ENCODE peak calls at places on chromosomes 13 and 19, in four cellular contexts. R, M, A and I are unnamed samples.

GRCh38 chr13:50412046-50412617 is 396.9 kb downstream of the KCNRG start:
- DNase-seq in A (no peak), M (no peak), R (no peak), I (no peak)

GRCh38 chr19:35468637-35469036 is 20.6 kb downstream of the FFAR2 start:
- DNase-seq in A (peak), M (peak), R (peak), I (peak)

GRCh38 chr19:55220525-55220924 is 8.0 kb downstream of the TMEM86B start:
- DNase-seq in R (peak), M (no peak), A (no peak), I (no peak)

GRCh38 chr19:53612762-53613526 is 18.9 kb upstream of the DPRX start:
- DNase-seq in M (peak), A (no peak), R (no peak), I (no peak)

GRCh38 chr13:45799451-45799850 is 52.1 kb downstream of the SIAH3 start:
- DNase-seq in A (no peak), M (no peak), R (no peak), I (no peak)

GRCh38 chr13:91400094-91400462 is 1.7 kb downstream of the GPC5 start:
- DNase-seq in R (no peak), A (no peak), M (no peak), I (no peak)

GRCh38 chr13:22134261-22134660 is 463.4 kb downstream of the FGF9 start:
- DNase-seq in A (no peak), R (no peak), M (no peak), I (no peak)

GRCh38 chr19:39701291-39701690 is 3.0 kb upstream of the LGALS14 start:
- DNase-seq in R (no peak), A (peak), M (no peak), I (no peak)

GRCh38 chr19:18596752-18597157 is 8.2 kb downstream of the REX1BD start:
- DNase-seq in A (no peak), R (peak), M (peak), I (peak)

GRCh38 chr13:58907347-58907746 is 1256.4 kb downstream of the DIAPH3 start:
- DNase-seq in A (no peak), R (no peak), M (no peak), I (no peak)

GRCh38 chr13:19596086-19596485 is 34.8 kb upstream of the TPTE2 start:
- DNase-seq in A (no peak), R (no peak), M (no peak), I (no peak)

GRCh38 chr13:75418997-75419396 is 63.0 kb downstream of the TBC1D4 start:
- DNase-seq in M (no peak), A (no peak), R (no peak), I (no peak)

DNA sequence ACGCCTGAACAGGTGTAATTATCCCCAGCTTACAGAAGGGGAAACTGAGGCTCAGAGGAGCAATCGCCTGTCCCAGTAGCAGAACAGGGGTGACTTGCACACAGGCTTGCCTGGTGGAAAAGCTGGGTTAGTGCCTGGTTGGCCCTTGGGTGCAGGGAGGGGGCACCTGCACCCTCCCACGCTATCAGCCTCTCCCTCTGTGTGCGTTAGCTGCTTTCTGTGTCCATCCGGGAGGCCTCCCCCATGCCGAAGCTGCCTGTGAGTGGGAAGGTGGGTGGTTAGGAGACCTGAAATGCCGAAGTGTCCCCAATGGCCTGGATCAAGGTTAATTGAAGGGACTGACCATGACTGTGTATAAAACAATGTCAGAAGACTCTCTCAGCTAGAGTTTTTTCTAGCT is 295.0 kb downstream of the ZNF536 start:
- DNase-seq in M (no peak), R (no peak), A (no peak), I (no peak)
- TF ChIP-seq TARDBP in M (no peak), R (no peak), A (no peak), I (no peak)

DNA sequence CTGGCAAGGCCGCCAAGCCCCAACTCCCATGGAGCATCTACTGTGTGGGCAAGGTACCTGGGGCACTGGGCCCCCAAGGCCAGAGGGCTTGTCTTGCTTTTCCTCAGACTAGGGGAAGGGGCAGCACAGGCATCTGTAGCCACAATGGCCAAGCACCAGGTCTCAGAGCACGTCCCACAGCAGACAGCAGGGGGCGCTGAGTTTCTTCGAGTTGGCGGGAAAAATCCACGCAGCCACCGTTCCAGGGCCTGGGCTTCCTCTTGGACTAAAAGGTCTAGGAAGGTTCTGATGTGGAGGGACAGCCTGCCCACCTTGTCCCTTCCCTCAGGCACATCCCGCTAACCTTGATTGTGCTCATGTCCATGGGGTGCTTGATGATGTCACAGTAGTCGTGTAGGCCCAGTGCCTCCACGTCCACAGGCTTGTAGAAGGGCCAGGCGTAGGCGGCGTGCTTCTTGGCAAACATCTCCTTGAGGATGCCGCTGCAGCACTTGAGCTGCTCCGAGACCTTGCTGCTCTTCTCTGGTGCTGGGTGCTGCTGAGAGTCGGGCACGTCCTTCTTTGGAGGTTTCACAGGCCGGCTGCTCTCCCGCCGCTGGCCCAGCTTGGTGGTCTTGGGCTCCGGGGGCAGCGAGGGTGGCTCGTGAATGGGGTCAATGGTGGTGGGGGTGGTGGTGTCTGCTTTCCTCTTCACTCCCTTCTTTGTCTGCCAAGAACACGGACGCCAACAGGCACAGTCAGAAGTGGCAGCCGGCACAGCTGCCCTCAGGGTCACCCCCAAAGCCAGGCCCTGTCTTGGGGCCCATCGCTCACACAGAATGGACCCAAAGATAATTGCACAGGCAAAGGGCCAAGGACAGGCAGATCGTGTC is 32.0 kb upstream of the EPHX3 start:
- DNase-seq in M (peak), R (peak), A (no peak), I (peak)
- TF ChIP-seq FOXM1 in M (no peak), R (no peak), A (no peak), I (no peak)

GRCh38 chr13:62320731-62321130 is 905.1 kb upstream of the PCDH20 start:
- DNase-seq in A (no peak), R (no peak), M (no peak), I (no peak)

GRCh38 chr13:62321139-62321538 is 905.5 kb upstream of the PCDH20 start:
- DNase-seq in M (no peak), A (no peak), R (no peak), I (no peak)

GRCh38 chr13:62324842-62325241 is 909.2 kb upstream of the PCDH20 start:
- DNase-seq in M (no peak), R (no peak), A (no peak), I (no peak)

GRCh38 chr13:62321895-62322294 is 906.2 kb upstream of the PCDH20 start:
- DNase-seq in M (no peak), A (no peak), R (no peak), I (no peak)

GRCh38 chr13:62320129-62320724 is 904.6 kb upstream of the PCDH20 start:
- DNase-seq in A (peak), R (no peak), M (peak), I (peak)
- TF ChIP-seq TARDBP in A (no peak), R (no peak), M (no peak), I (no peak)

GRCh38 chr13:27347373-27347772 is 76.7 kb downstream of the RASL11A start:
- DNase-seq in M (no peak), R (no peak), A (no peak), I (no peak)
- TF ChIP-seq FOXM1 in M (no peak), R (no peak), A (no peak), I (no peak)

GRCh38 chr19:10295847-10296591 is 6.3 kb downstream of the ICAM5 start:
- DNase-seq in R (no peak), M (no peak), A (no peak), I (no peak)

GRCh38 chr19:10292789-10293636 is 3.3 kb downstream of the ICAM5 start:
- DNase-seq in M (no peak), R (peak), A (no peak), I (no peak)

GRCh38 chr19:10295305-10295846 is 5.6 kb downstream of the ICAM5 start:
- DNase-seq in R (peak), M (no peak), A (no peak), I (no peak)

GRCh38 chr19:10293637-10294367 is 4.0 kb downstream of the ICAM5 start:
- DNase-seq in R (no peak), A (no peak), M (no peak), I (no peak)

DNA sequence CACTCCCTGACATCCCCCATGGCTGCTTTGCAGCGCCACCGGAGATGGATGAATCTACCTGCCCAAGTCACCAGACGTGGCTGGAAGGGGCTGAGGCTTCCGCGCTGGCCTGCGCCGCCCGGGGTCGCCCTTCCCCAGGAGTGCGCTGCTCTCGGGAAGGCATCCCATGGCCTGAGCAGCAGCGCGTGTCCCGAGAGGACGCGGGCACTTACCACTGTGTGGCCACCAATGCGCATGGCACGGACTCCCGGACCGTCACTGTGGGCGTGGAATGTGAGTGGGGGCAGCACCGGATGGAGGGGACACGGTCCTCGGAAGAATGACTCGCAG is 4.6 kb downstream of the ICAM5 start:
- DNase-seq in A (no peak), M (no peak), R (no peak), I (no peak)
- TF ChIP-seq TARDBP in A (no peak), M (no peak), R (no peak), I (no peak)

GRCh38 chr13:24146961-24147569 is 13.5 kb upstream of the SPATA13 start:
- DNase-seq in M (no peak), R (no peak), A (no peak), I (no peak)

GRCh38 chr13:24149306-24150032 is 11.1 kb upstream of the SPATA13 start:
- DNase-seq in A (no peak), M (no peak), R (no peak), I (no peak)

GRCh38 chr13:24147570-24147963 is 13.0 kb upstream of the SPATA13 start:
- DNase-seq in R (no peak), M (peak), A (no peak), I (no peak)

GRCh38 chr13:24150613-24151012 is 9.9 kb upstream of the SPATA13 start:
- DNase-seq in A (no peak), R (no peak), M (no peak), I (no peak)

DNA sequence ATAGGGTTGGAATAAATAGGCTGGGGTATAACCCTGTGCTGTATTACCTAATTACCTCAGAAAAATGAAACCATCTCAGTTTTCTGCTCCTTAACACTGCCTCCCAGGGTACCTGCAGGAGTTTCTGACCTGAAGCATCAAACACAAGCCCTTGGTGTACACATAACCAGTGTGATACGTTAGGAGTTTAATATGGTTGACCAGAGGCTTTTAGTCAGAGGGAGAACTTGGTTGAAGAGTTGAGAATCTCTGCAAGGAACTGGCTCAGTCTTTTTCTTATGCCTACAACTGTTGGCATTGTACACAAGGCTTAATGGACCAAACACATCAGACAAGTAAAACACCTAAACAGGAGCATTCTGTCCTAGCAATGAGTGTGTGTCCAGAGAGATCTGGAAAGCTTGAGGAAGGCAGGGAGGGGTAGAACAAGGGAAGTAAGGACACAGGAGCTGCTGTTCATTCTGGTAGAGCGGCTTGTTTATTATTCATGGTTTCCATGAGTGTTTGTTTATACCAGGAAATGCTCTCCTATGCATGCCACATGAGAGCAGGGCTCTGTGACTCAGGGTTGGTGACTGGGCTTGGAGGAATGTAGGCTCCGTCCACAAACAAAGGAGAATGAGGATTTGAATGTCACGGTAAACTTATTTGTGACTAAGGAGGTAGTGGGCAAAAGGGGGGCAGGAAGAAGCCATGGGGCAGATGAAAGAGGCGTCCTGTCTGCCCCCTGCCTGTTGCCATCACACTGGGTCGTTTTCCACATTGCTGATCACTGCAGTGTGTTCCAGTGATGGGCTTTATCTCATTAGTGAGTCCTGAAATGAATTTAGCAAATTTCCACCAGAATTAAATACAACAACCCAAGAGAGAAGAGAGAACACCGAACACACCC is 11.9 kb upstream of the SPATA13 start:
- DNase-seq in R (no peak), M (peak), A (no peak), I (no peak)
- TF ChIP-seq FOXM1 in R (no peak), M (no peak), A (no peak), I (no peak)

DNA sequence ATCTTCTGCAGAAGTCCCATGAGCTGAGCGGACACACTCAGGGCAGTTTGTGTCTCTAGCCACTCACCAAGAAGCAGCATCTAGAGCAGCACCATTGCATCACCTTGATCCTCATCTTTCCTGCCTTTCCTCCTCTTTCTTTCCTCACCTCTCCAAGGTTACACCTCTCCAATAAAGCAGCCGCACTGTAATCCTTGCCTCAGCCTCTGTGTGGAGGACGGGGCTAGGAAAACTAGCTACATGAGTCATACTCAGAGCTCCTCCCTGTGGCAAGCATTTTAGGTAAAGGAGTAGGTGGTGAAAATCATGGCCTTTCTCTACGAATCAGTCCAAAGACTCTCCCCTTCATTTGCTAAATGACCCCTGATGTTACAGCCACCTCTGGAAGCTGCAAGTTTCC is 108.8 kb downstream of the DNAJC15 start:
- DNase-seq in M (peak), R (no peak), A (no peak), I (peak)
- TF ChIP-seq TARDBP in M (no peak), R (no peak), A (no peak), I (no peak)

GRCh38 chr13:114126789-114127472 is 5.5 kb downstream of the RASA3 start:
- DNase-seq in A (no peak), R (no peak), M (no peak), I (no peak)
- TF ChIP-seq FOXM1 in A (no peak), R (no peak), M (no peak), I (no peak)